ENCODE peak calls at places on chromosomes 6 and 20, in four cellular contexts. B is left ventricle myocardium superior; P is activated T-helper 9 cell treated with anti-CD3 and anti-CD28 coated beads, Interleukin-2, amount 50 U/mL, for 16 hours; G is iris pigment epithelial cell. S is an unnamed sample.

GRCh38 chr6:90088009-90088408 is 193.7 kb downstream of the GJA10 start:
- DNase-seq in B (no peak), P (no peak), G (peak), S (no peak)

GRCh38 chr6:35718911-35719381 is 17.9 kb upstream of the ARMC12 start:
- DNase-seq in B (peak), P (no peak), G (no peak), S (peak)

GRCh38 chr6:138036111-138036510 is 71.1 kb downstream of the PERP start:
- DNase-seq in B (no peak), P (no peak), G (no peak), S (no peak)

GRCh38 chr6:149080511-149080910 is 237.0 kb upstream of the TAB2 start:
- DNase-seq in B (no peak), P (no peak), G (peak), S (no peak)

GRCh38 chr20:10987651-10988383 is 314.0 kb upstream of the JAG1 start:
- DNase-seq in B (no peak), P (no peak), G (peak), S (no peak)

GRCh38 chr6:42405025-42405424 is 46.7 kb downstream of the TRERF1 start:
- DNase-seq in B (no peak), P (no peak), G (peak), S (no peak)

GRCh38 chr20:10419550-10420133 is 14.4 kb downstream of the MKKS start:
- DNase-seq in B (no peak), P (no peak), G (peak), S (no peak)

GRCh38 chr20:36745234-36745926 is 510 bp downstream of the NDRG3 start:
- DNase-seq in B (peak), P (peak), G (no peak), S (peak)

GRCh38 chr20:38127011-38127621 is 38.0 kb downstream of the TGM2 start:
- DNase-seq in B (peak), P (no peak), G (peak), S (peak)

GRCh38 chr6:105301756-105302616 is 100.9 kb downstream of the PREP start:
- DNase-seq in B (no peak), P (no peak), G (no peak), S (no peak)

GRCh38 chr20:34637245-34638185 is 39.4 kb downstream of the PIGU start:
- DNase-seq in B (no peak), P (no peak), G (peak), S (no peak)

GRCh38 chr6:151324079-151324825 is 67.1 kb downstream of the ZBTB2 start:
- DNase-seq in B (peak), P (peak), G (peak), S (peak)

GRCh38 chr20:34575756-34576155 is 17.2 kb downstream of the MAP1LC3A start:
- DNase-seq in B (no peak), P (no peak), G (no peak), S (no peak)

GRCh38 chr6:149234051-149234962 is 83.2 kb upstream of the TAB2 start:
- DNase-seq in B (no peak), P (peak), G (peak), S (no peak)

GRCh38 chr20:58549681-58550542 is 34.7 kb upstream of the APCDD1L start:
- DNase-seq in B (no peak), P (no peak), G (no peak), S (no peak)

GRCh38 chr6:1390071-1390804 is 862 bp downstream of the FOXF2 start:
- DNase-seq in B (peak), P (no peak), G (peak), S (no peak)

GRCh38 chr6:83190596-83190995 is 2.5 kb downstream of the PGM3 start:
- DNase-seq in B (no peak), P (no peak), G (no peak), S (no peak)

GRCh38 chr20:47356220-47356525 is 326 bp downstream of the ZMYND8 start:
- DNase-seq in B (no peak), P (no peak), G (no peak), S (no peak)

GRCh38 chr20:7199867-7200266 is 432.4 kb downstream of the BMP2 start:
- DNase-seq in B (no peak), P (no peak), G (no peak), S (no peak)

GRCh38 chr20:49308875-49309274 is 31.0 kb upstream of the ZNFX1 start:
- DNase-seq in B (no peak), P (no peak), G (peak), S (no peak)

GRCh38 chr6:71333700-71334099 is 45.1 kb downstream of the OGFRL1 start:
- DNase-seq in B (no peak), P (no peak), G (peak), S (no peak)

GRCh38 chr6:2858678-2859324 is 17.1 kb upstream of the SERPINB1 start:
- DNase-seq in B (no peak), P (no peak), G (no peak), S (no peak)

GRCh38 chr6:113570651-113571050 is 286.5 kb upstream of the MARCKS start:
- DNase-seq in B (no peak), P (no peak), G (no peak), S (no peak)

GRCh38 chr6:112038268-112038667 is 15.6 kb upstream of the CCN6 start:
- DNase-seq in B (no peak), P (no peak), G (no peak), S (no peak)

GRCh38 chr6:142945446-142946180 is 637 bp upstream of the HIVEP2 start:
- DNase-seq in B (peak), P (peak), G (no peak), S (peak)

GRCh38 chr20:47320990-47321805 is 35.3 kb downstream of the ZMYND8 start:
- DNase-seq in B (no peak), P (no peak), G (no peak), S (no peak)

GRCh38 chr6:4435981-4436445 is 300.6 kb upstream of the ECI2 start:
- DNase-seq in B (no peak), P (no peak), G (no peak), S (no peak)

GRCh38 chr6:30100585-30101422 is 12.1 kb downstream of the TRIM31 start:
- DNase-seq in B (peak), P (peak), G (no peak), S (peak)

GRCh38 chr20:17525650-17526049 is 5.5 kb downstream of the BFSP1 start:
- DNase-seq in B (no peak), P (no peak), G (peak), S (no peak)

GRCh38 chr20:24657211-24657610 is 187.8 kb downstream of the SYNDIG1 start:
- DNase-seq in B (no peak), P (no peak), G (peak), S (peak)

GRCh38 chr20:62201173-62202082 is 18.6 kb downstream of the MTG2 start:
- DNase-seq in B (peak), P (no peak), G (no peak), S (no peak)